ENCODE peak calls at places on chromosomes 7 and 10, in four cellular contexts. M, H, D and J are unnamed samples.

GRCh38 chr10:28266449-28267224 is 36.2 kb downstream of the MPP7 start:
- DNase-seq in M (no peak), H (no peak), D (no peak), J (no peak)

GRCh38 chr7:131159961-131160361 is 167.7 kb upstream of the MKLN1 start:
- DNase-seq in M (no peak), H (no peak), D (no peak), J (no peak)

GRCh38 chr7:2355079-2356008 is 717 bp downstream of the EIF3B start:
- DNase-seq in M (no peak), H (peak; percentile 31), D (no peak), J (peak; percentile 10)

GRCh38 chr10:127151541-127151940 is 44.9 kb downstream of the INSYN2A start:
- DNase-seq in M (no peak), H (no peak), D (no peak), J (no peak)

GRCh38 chr7:84510501-84510900 is 315.9 kb upstream of the SEMA3A start:
- DNase-seq in M (peak; percentile 32), H (no peak), D (no peak), J (no peak)

GRCh38 chr10:69860290-69860689 is 58.6 kb downstream of the COL13A1 start:
- DNase-seq in M (no peak), H (no peak), D (no peak), J (no peak)

GRCh38 chr7:14888904-14889482 is 13.6 kb downstream of the DGKB start:
- DNase-seq in M (no peak), H (no peak), D (no peak), J (no peak)

GRCh38 chr10:129707406-129708388 is 240.7 kb downstream of the MGMT start:
- DNase-seq in M (no peak), H (no peak), D (no peak), J (no peak)

GRCh38 chr10:68963151-68963550 is 7.2 kb downstream of the DDX21 start:
- DNase-seq in M (no peak), H (no peak), D (no peak), J (no peak)

GRCh38 chr10:79981673-79982485 is 33.0 kb upstream of the SFTPD start:
- DNase-seq in M (no peak), H (no peak), D (no peak), J (peak; percentile 70)

GRCh38 chr10:94680544-94680943 is 3.0 kb upstream of the CYP2C18 start:
- DNase-seq in M (no peak), H (no peak), D (no peak), J (no peak)

GRCh38 chr7:93231799-93232672 is at the start of gene VPS50:
- DNase-seq in M (peak; percentile 88), H (peak; percentile 92), D (peak; percentile 91), J (peak; percentile 96)

GRCh38 chr10:109861051-109861450 is 62.3 kb downstream of the XPNPEP1 start:
- DNase-seq in M (no peak), H (no peak), D (no peak), J (no peak)

GRCh38 chr7:29084832-29085231 is 61.5 kb downstream of the CPVL start:
- DNase-seq in M (no peak), H (no peak), D (peak; percentile 41), J (no peak)

GRCh38 chr7:46478046-46478445 is 557.0 kb upstream of the IGFBP3 start:
- DNase-seq in M (peak; percentile 50), H (no peak), D (no peak), J (no peak)

GRCh38 chr7:124532166-124532565 is 233.4 kb downstream of the GPR37 start:
- DNase-seq in M (no peak), H (no peak), D (no peak), J (no peak)

GRCh38 chr7:157513162-157513621 is 176.4 kb downstream of the DNAJB6 start:
- DNase-seq in M (no peak), H (no peak), D (no peak), J (no peak)

GRCh38 chr10:45160266-45160665 is 155.1 kb downstream of the OR13A1 start:
- DNase-seq in M (no peak), H (no peak), D (no peak), J (no peak)

GRCh38 chr10:5776881-5777197 is 36.4 kb downstream of the GDI2 start:
- DNase-seq in M (no peak), H (no peak), D (no peak), J (peak; percentile 73)

GRCh38 chr10:98363188-98363587 is 51.8 kb downstream of the PYROXD2 start:
- DNase-seq in M (no peak), H (no peak), D (no peak), J (no peak)

GRCh38 chr7:23449941-23450340 is 20.4 kb downstream of the IGF2BP3 start:
- DNase-seq in M (no peak), H (no peak), D (no peak), J (no peak)

GRCh38 chr10:122504551-122504950 is 43.2 kb downstream of the HTRA1 start:
- DNase-seq in M (peak; percentile 98), H (no peak), D (no peak), J (peak; percentile 94)

GRCh38 chr10:129483427-129484010 is 16.5 kb downstream of the MGMT start:
- DNase-seq in M (no peak), H (no peak), D (no peak), J (no peak)

GRCh38 chr7:82362129-82362528 is 81.4 kb downstream of the CACNA2D1 start:
- DNase-seq in M (no peak), H (no peak), D (no peak), J (peak; percentile 48)

GRCh38 chr7:13920053-13920697 is 69.3 kb downstream of the ETV1 start:
- DNase-seq in M (peak; percentile 97), H (no peak), D (no peak), J (peak; percentile 99)

GRCh38 chr10:104657458-104657857 is 16.4 kb downstream of the SORCS3 start:
- DNase-seq in M (no peak), H (no peak), D (no peak), J (no peak)

GRCh38 chr7:128322040-128322643 is 21.6 kb downstream of the RBM28 start:
- DNase-seq in M (no peak), H (no peak), D (no peak), J (peak; percentile 25)

GRCh38 chr10:13831711-13832110 is 244.9 kb downstream of the PRPF18 start:
- DNase-seq in M (no peak), H (no peak), D (peak; percentile 46), J (no peak)

GRCh38 chr10:29546773-29547313 is 87.9 kb downstream of the SVIL start:
- DNase-seq in M (no peak), H (no peak), D (no peak), J (no peak)

GRCh38 chr7:28037220-28038010 is 143.2 kb downstream of the JAZF1 start:
- DNase-seq in M (peak; percentile 39), H (peak; percentile 15), D (no peak), J (peak; percentile 91)

GRCh38 chr7:43302211-43302711 is 189.8 kb downstream of the HECW1 start:
- DNase-seq in M (peak; percentile 100), H (no peak), D (no peak), J (peak; percentile 11)

GRCh38 chr10:131492211-131492610 is 180.7 kb upstream of the TCERG1L start:
- DNase-seq in M (no peak), H (no peak), D (no peak), J (no peak)

GRCh38 chr7:47361746-47362215 is 220.1 kb downstream of the TNS3 start:
- DNase-seq in M (no peak), H (no peak), D (no peak), J (peak; percentile 80)

GRCh38 chr7:158348446-158348845 is 239.2 kb downstream of the PTPRN2 start:
- DNase-seq in M (no peak), H (no peak), D (no peak), J (no peak)

GRCh38 chr10:71489077-71489476 is 92.4 kb downstream of the CDH23 start:
- DNase-seq in M (no peak), H (no peak), D (no peak), J (no peak)

GRCh38 chr7:158821173-158822021 is 7.9 kb downstream of the ESYT2 start:
- DNase-seq in M (no peak), H (no peak), D (no peak), J (peak; percentile 75)